ENCODE peak calls at places on chromosomes 2 and 18, in five cellular contexts. U is fibroblast of lung; B is kidney; E is GM23248; L is naive thymus-derived CD4-positive, alpha-beta T cell. N is an unnamed sample. For H3K9me3, the result is how much of the 10 kb centered on the place peaks cover.

GRCh38 chr2:229780856-229781773 is 66.8 kb upstream of the DNER start:
- DNase-seq in E (peak), U (peak), L (no peak), B (no peak), N (no peak)

GRCh38 chr2:201642579-201643215 is 606 bp downstream of the TMEM237 start:
- DNase-seq in L (peak), U (peak), E (peak), B (peak), N (peak)

GRCh38 chr2:166765141-166765540 is 123.1 kb upstream of the XIRP2 start:
- DNase-seq in U (no peak), B (no peak), L (no peak), E (no peak), N (no peak)

GRCh38 chr2:132668986-132669853 is 785 bp downstream of the LYPD1 start:
- DNase-seq in E (peak), U (peak), L (no peak), B (peak), N (no peak)

GRCh38 chr18:40473221-40473620 is 1481.8 kb upstream of the PIK3C3 start:
- DNase-seq in E (no peak), L (no peak), U (no peak), B (no peak), N (no peak)

GRCh38 chr2:30656079-30656478 is 151.2 kb downstream of the CAPN13 start:
- DNase-seq in U (peak), B (no peak), L (no peak), E (peak), N (no peak)

GRCh38 chr2:241994556-241995213 is 125.2 kb downstream of the RTP5 start:
- DNase-seq in E (no peak), B (no peak), L (no peak), U (no peak), N (no peak)

GRCh38 chr2:119290859-119291587 is 67.4 kb downstream of the STEAP3 start:
- DNase-seq in U (peak), E (peak), B (peak), L (no peak), N (no peak)

GRCh38 chr2:233264667-233265066 is 13.2 kb downstream of the ATG16L1 start:
- DNase-seq in U (no peak), E (no peak), L (no peak), B (no peak), N (no peak)

GRCh38 chr2:159489476-159489875 is 126.9 kb downstream of the BAZ2B start:
- DNase-seq in L (no peak), B (no peak), E (no peak), U (no peak), N (no peak)

GRCh38 chr2:231563378-231563961 is 29.2 kb upstream of the TEX44 start:
- DNase-seq in E (peak), B (no peak), U (peak), L (no peak), N (no peak)

GRCh38 chr18:76805221-76805620 is 17.1 kb upstream of the ZNF236 start:
- DNase-seq in U (no peak), L (no peak), E (peak), B (no peak), N (no peak)

GRCh38 chr2:190477563-190478454 is 56.7 kb downstream of the NEMP2 start:
- DNase-seq in B (no peak), U (no peak), E (peak), L (no peak), N (no peak)

GRCh38 chr2:86285981-86286380 is 51.4 kb downstream of the REEP1 start:
- DNase-seq in U (no peak), L (no peak), B (no peak), E (no peak), N (no peak)

GRCh38 chr2:218860950-218861381 is 1.4 kb downstream of the WNT6 start:
- DNase-seq in B (peak), E (no peak), U (peak), L (no peak), N (no peak)

DNA sequence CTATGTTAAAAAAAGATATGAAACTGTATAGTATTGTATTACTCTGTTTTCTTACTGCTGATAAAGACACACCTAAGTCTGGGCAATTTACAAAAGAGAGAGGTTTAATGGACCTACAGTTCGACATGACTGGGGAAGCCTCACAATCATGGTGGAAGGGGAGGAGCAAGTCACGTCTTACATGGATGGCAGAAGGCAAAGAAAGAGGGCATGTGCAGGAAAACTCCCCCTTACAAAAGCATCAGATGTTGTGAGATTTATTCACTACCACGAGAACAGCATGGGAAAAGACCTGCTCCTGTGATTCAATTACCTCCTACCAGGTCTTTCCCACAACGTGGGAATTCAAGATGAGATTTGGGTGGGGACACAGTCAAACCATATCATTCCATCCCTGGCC is 57.0 kb downstream of the NCOA1 start:
- DNase-seq in E (no peak), B (no peak), U (no peak), L (no peak), N (no peak)
- H3K9me3 ChIP-seq in E (under half), B (under half), U (under half), L (under half), N (under half)

GRCh38 chr18:70956554-70956953 is 667.7 kb downstream of the SOCS6 start:
- DNase-seq in E (no peak), B (no peak), U (no peak), L (no peak), N (no peak)
- H3K9me3 ChIP-seq in E (under half), B (under half), U (under half), L (under half), N (under half)

GRCh38 chr18:23272498-23273232 is 137.4 kb downstream of the CABLES1 start:
- DNase-seq in U (no peak), B (no peak), L (no peak), E (no peak), N (no peak)
- H3K9me3 ChIP-seq in U (under half), B (under half), L (under half), E (under half), N (under half)

DNA sequence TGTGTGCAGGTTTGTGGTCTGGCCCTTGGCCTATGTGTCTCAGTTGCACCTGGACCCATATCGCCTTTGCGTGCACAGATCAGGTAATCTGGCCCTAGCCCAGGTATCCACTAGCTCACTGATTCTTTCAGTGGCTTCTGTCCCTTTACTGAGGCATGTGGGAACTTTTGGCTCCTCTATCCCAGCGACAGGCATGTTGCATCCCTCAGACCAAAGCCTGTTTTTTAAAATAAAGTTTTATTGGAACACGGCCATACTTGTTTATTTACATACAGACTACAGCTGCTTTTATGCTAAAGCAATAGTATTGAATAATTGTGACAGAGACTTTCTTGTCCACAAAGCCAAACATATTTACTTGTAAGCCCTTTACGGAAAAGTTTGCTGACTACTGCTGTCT is 39.9 kb upstream of the UPP2 start:
- DNase-seq in U (no peak), B (no peak), L (no peak), E (no peak), N (no peak)
- H3K9me3 ChIP-seq in U (under half), B (under half), L (under half), E (under half), N (under half)

GRCh38 chr2:12852135-12852534 is 135.4 kb downstream of the TRIB2 start:
- DNase-seq in U (no peak), L (no peak), E (no peak), B (no peak), N (no peak)
- H3K9me3 ChIP-seq in U (under half), L (under half), E (under half), B (under half), N (under half)

DNA sequence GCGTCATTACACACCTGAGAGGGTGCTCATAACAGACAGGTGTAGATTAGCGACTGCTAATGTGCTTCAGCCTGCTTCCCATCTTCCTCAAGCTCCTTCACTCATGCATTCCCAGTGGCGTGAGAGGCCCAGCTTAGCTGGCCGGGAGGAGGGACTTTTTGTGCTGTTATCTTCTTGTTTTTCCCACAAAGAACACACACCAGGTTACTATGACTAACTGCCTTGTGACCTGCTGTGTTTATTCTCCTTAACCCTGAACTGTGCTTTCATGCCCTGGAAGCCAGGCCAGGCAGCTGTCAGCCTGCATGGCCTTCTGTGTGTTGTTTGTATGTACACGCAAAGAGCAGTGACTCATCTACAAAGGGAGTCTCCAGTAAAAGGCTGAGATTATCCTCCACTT is 143.8 kb downstream of the PIEZO2 start:
- DNase-seq in B (no peak), U (peak), E (peak), L (no peak), N (no peak)
- H3K9me3 ChIP-seq in B (under half), U (under half), E (under half), L (under half), N (under half)

DNA sequence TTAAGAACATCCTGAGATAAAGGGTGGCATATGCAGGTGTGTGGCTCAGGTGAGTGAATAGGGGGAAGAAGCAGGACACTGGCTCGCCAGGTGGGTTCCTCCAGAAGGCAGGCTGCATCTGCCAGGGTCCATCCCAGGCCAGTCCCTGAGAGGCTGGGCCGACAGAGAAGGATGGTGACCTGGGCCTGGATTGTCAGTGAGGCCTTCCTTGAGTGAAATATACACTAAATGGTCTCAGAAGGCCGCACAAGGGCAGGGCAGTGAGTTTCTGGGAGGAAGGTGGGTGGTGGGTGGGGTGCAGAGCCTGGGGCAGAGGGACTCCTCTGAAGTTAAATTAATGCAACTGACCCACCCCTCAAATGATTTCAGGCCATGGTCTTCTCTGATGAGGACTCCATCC is 182.1 kb downstream of the ANKRD30B start:
- DNase-seq in B (no peak), E (no peak), U (no peak), L (no peak), N (no peak)
- H3K9me3 ChIP-seq in B (under half), E (under half), U (under half), L (under half), N (under half)

GRCh38 chr2:116200086-116200485 is 1614.4 kb upstream of the DDX18 start:
- DNase-seq in E (no peak), B (no peak), L (no peak), U (no peak), N (no peak)
- H3K9me3 ChIP-seq in E (under half), B (under half), L (under half), U (under half), N (under half)

N was measured in T-helper 17 cell.